ENCODE peak calls at places on chromosomes 5 and 9, in eight cellular contexts. G, Y, V, J, W, N, U and L are unnamed samples.

GRCh38 chr5:81398741-81399140 is 4.8 kb upstream of the ACOT12 start:
- DNase-seq in G (no peak), Y (no peak), V (no peak), J (no peak), W (no peak), N (no peak), U (no peak), L (no peak)

GRCh38 chr9:127055745-127056402 is 66.6 kb downstream of the ANGPTL2 start:
- DNase-seq in G (no peak), Y (no peak), V (no peak), J (no peak), W (no peak), N (no peak), U (no peak), L (no peak)

GRCh38 chr5:115243412-115243811 is 19.3 kb downstream of the PGGT1B start:
- DNase-seq in G (no peak), Y (no peak), V (no peak), J (no peak), W (peak), N (peak), U (no peak), L (peak)

GRCh38 chr9:137458194-137459146 is 664 bp downstream of the NSMF start:
- DNase-seq in G (peak), Y (no peak), V (no peak), J (no peak), W (no peak), N (no peak), U (no peak), L (peak)

GRCh38 chr5:59562756-59563389 is 330.7 kb downstream of the PDE4D start:
- DNase-seq in G (peak), Y (peak), V (no peak), J (peak), W (peak), N (peak), U (no peak), L (peak)

GRCh38 chr5:131303537-131303936 is 39.7 kb downstream of the CDC42SE2 start:
- DNase-seq in G (no peak), Y (no peak), V (no peak), J (no peak), W (peak), N (peak), U (no peak), L (peak)

GRCh38 chr5:1641560-1642166 is 117.9 kb upstream of the LPCAT1 start:
- DNase-seq in G (peak), Y (peak), V (peak), J (peak), W (peak), N (peak), U (peak), L (peak)

GRCh38 chr5:166712447-166712846 is 1579.0 kb upstream of the WWC1 start:
- DNase-seq in G (no peak), Y (no peak), V (no peak), J (no peak), W (no peak), N (no peak), U (no peak), L (no peak)

GRCh38 chr9:121201045-121201737 is 478 bp downstream of the RAB14 start:
- DNase-seq in G (peak), Y (no peak), V (no peak), J (no peak), W (no peak), N (peak), U (peak), L (no peak)

GRCh38 chr5:165919196-165919595 is 2372.2 kb upstream of the WWC1 start:
- DNase-seq in G (no peak), Y (no peak), V (no peak), J (no peak), W (no peak), N (no peak), U (no peak), L (no peak)

GRCh38 chr5:132497488-132497997 is 7.0 kb upstream of the IRF1 start:
- DNase-seq in G (no peak), Y (no peak), V (no peak), J (no peak), W (peak), N (peak), U (no peak), L (peak)

GRCh38 chr5:6722015-6722414 is 8.8 kb downstream of the TENT4A start:
- DNase-seq in G (no peak), Y (no peak), V (no peak), J (no peak), W (peak), N (no peak), U (no peak), L (no peak)

GRCh38 chr5:137621306-137621705 is 114.6 kb downstream of the KLHL3 start:
- DNase-seq in G (no peak), Y (no peak), V (no peak), J (no peak), W (no peak), N (no peak), U (no peak), L (no peak)

GRCh38 chr9:95336281-95336680 is 18.8 kb upstream of the FANCC start:
- DNase-seq in G (no peak), Y (no peak), V (no peak), J (no peak), W (no peak), N (no peak), U (no peak), L (no peak)

GRCh38 chr9:106969696-106970095 is 106.7 kb downstream of the ZNF462 start:
- DNase-seq in G (no peak), Y (no peak), V (no peak), J (peak), W (no peak), N (no peak), U (no peak), L (no peak)

GRCh38 chr9:92170848-92171247 is 55.6 kb upstream of the SPTLC1 start:
- DNase-seq in G (no peak), Y (no peak), V (no peak), J (no peak), W (no peak), N (no peak), U (no peak), L (no peak)

GRCh38 chr9:94874316-94874715 is 147.8 kb downstream of the AOPEP start:
- DNase-seq in G (no peak), Y (no peak), V (no peak), J (no peak), W (peak), N (peak), U (no peak), L (peak)

GRCh38 chr9:31137151-31137849 is 1247.1 kb upstream of the ACO1 start:
- DNase-seq in G (no peak), Y (no peak), V (no peak), J (no peak), W (peak), N (peak), U (no peak), L (peak)

GRCh38 chr5:56264417-56265025 is 31.4 kb upstream of the ANKRD55 start:
- DNase-seq in G (peak), Y (peak), V (peak), J (peak), W (peak), N (peak), U (no peak), L (no peak)

GRCh38 chr9:7871977-7872730 is 72.6 kb upstream of the DMAC1 start:
- DNase-seq in G (no peak), Y (no peak), V (no peak), J (no peak), W (no peak), N (no peak), U (no peak), L (no peak)

GRCh38 chr9:91186311-91187101 is 175.2 kb downstream of the AUH start:
- DNase-seq in G (no peak), Y (no peak), V (no peak), J (no peak), W (peak), N (peak), U (no peak), L (peak)

GRCh38 chr5:135379052-135379654 is 19.9 kb downstream of the MACROH2A1 start:
- DNase-seq in G (no peak), Y (no peak), V (no peak), J (no peak), W (peak), N (no peak), U (no peak), L (peak)

GRCh38 chr9:89664010-89664409 is 59.2 kb downstream of the GADD45G start:
- DNase-seq in G (no peak), Y (no peak), V (no peak), J (no peak), W (no peak), N (no peak), U (no peak), L (no peak)

GRCh38 chr9:113352411-113352810 is 3.1 kb downstream of the BSPRY start:
- DNase-seq in G (no peak), Y (no peak), V (no peak), J (no peak), W (no peak), N (no peak), U (no peak), L (no peak)

GRCh38 chr9:13427587-13427986 is 148.1 kb upstream of the MPDZ start:
- DNase-seq in G (no peak), Y (peak), V (peak), J (peak), W (peak), N (peak), U (no peak), L (peak)

GRCh38 chr5:180241600-180241999 is 32.6 kb upstream of the RASGEF1C start:
- DNase-seq in G (no peak), Y (no peak), V (no peak), J (no peak), W (no peak), N (no peak), U (no peak), L (no peak)

GRCh38 chr9:12693141-12693540 is at the start of gene TYRP1:
- DNase-seq in G (no peak), Y (no peak), V (no peak), J (no peak), W (no peak), N (no peak), U (no peak), L (no peak)

GRCh38 chr5:168672016-168672415 is 92.8 kb upstream of the PANK3 start:
- DNase-seq in G (no peak), Y (no peak), V (no peak), J (no peak), W (no peak), N (no peak), U (no peak), L (no peak)

GRCh38 chr9:86500667-86501435 is 146.6 kb upstream of the TUT7 start:
- DNase-seq in G (no peak), Y (no peak), V (no peak), J (no peak), W (peak), N (peak), U (no peak), L (peak)

GRCh38 chr9:115781361-115781760 is 372.2 kb upstream of the PAPPA start:
- DNase-seq in G (no peak), Y (no peak), V (no peak), J (no peak), W (no peak), N (no peak), U (no peak), L (no peak)

GRCh38 chr5:174328626-174329299 is 283.3 kb downstream of the NSG2 start:
- DNase-seq in G (no peak), Y (no peak), V (no peak), J (peak), W (peak), N (no peak), U (no peak), L (peak)

GRCh38 chr5:78204241-78204640 is 90.3 kb downstream of the AP3B1 start:
- DNase-seq in G (no peak), Y (no peak), V (no peak), J (no peak), W (no peak), N (no peak), U (no peak), L (no peak)

GRCh38 chr9:138022121-138022741 is 144.6 kb downstream of the CACNA1B start:
- DNase-seq in G (peak), Y (peak), V (peak), J (no peak), W (no peak), N (peak), U (no peak), L (no peak)